ENCODE peak calls at places on chromosomes 11 and 22, in six cellular contexts. H is Jurkat, Clone E6-1; X is stimulated activated CD8-positive, alpha-beta memory T cell treated with anti-CD3 and anti-CD28 coated beads, Interleukin-12 subunit alpha, Interleukin-12 subunit beta, amount 100 ng/mL, for 1 hour; J is stimulated activated CD4-positive, alpha-beta T cell treated with anti-CD3 and anti-CD28 coated beads, Interleukin-4, amount 100 ng/mL, for 4 hours; D is left ventricle myocardium superior; U is gastrocnemius medialis. M is an unnamed sample.

GRCh38 chr22:23752750-23753149 is 1.5 kb downstream of the VPREB3 start:
- DNase-seq in H (no peak), X (no peak), J (no peak), D (no peak), U (no peak), M (no peak)

GRCh38 chr11:121763526-121763925 is 310.8 kb upstream of the SORL1-AS1 start:
- DNase-seq in H (no peak), X (no peak), J (no peak), D (no peak), U (no peak), M (no peak)

GRCh38 chr11:93085097-93085496 is 112.7 kb downstream of the SLC36A4 start:
- DNase-seq in H (no peak), X (no peak), J (no peak), D (no peak), U (no peak), M (no peak)

GRCh38 chr11:126722956-126723664 is 277.5 kb downstream of the KIRREL3 start:
- DNase-seq in H (no peak), X (no peak), J (no peak), D (no peak), U (no peak), M (no peak)

GRCh38 chr11:67492801-67493547 is 10.1 kb downstream of the AIP start:
- DNase-seq in H (no peak), X (no peak), J (no peak), D (no peak), U (no peak), M (peak; percentile 79)

GRCh38 chr11:124080319-124081001 is 34.8 kb upstream of the VWA5A start:
- DNase-seq in H (no peak), X (no peak), J (no peak), D (no peak), U (no peak), M (no peak)

GRCh38 chr11:1285876-1286275 is 23.6 kb downstream of the TOLLIP start:
- DNase-seq in H (no peak), X (no peak), J (no peak), D (peak; percentile 18), U (no peak), M (no peak)

GRCh38 chr22:50192056-50192824 is 6.5 kb downstream of the TRABD start:
- DNase-seq in H (no peak), X (no peak), J (no peak), D (peak; percentile 23), U (no peak), M (peak; percentile 47)

GRCh38 chr22:36182871-36183270 is 18.7 kb downstream of the APOL4 start:
- DNase-seq in H (no peak), X (no peak), J (no peak), D (no peak), U (no peak), M (no peak)

GRCh38 chr11:60951909-60952741 is at the start of gene SLC15A3:
- DNase-seq in H (no peak), X (no peak), J (peak; percentile 36), D (peak; percentile 63), U (peak; percentile 59), M (peak; percentile 87)

M was measured in upper lobe of left lung.